ENCODE peak calls at places on chromosomes 4 and X, in four cellular contexts. One of them, this sample, is unnamed.
A peak's percentile ranks its signal among the peaks of the same experiment; 100 is the strongest.

GRCh38 chr4:105712766-105713165 is 4.2 kb downstream of the GSTCD start:
- DNase-seq in stimulated activated CD4-positive, alpha-beta T cell treated with anti-CD3 and anti-CD28 coated beads, TNF-alpha, amount 100 ng/mL, for 48 hours: no peak
- DNase-seq in MG63: no peak
- DNase-seq in GM12891: no peak
- DNase-seq in this sample: no peak

GRCh38 chrX:153920546-153920945 is 5.5 kb downstream of the ARHGAP4 start:
- DNase-seq in MG63: no peak
- DNase-seq in GM12891: no peak
- DNase-seq in stimulated activated CD4-positive, alpha-beta T cell treated with anti-CD3 and anti-CD28 coated beads, TNF-alpha, amount 100 ng/mL, for 48 hours: no peak
- DNase-seq in this sample: no peak

GRCh38 chrX:13101439-13102139 is 57.2 kb upstream of the FAM9C start:
- DNase-seq in MG63: peak; percentile 78
- DNase-seq in GM12891: no peak
- DNase-seq in stimulated activated CD4-positive, alpha-beta T cell treated with anti-CD3 and anti-CD28 coated beads, TNF-alpha, amount 100 ng/mL, for 48 hours: no peak
- DNase-seq in this sample: no peak

GRCh38 chr4:106063009-106063408 is 167.7 kb downstream of the NPNT start:
- DNase-seq in stimulated activated CD4-positive, alpha-beta T cell treated with anti-CD3 and anti-CD28 coated beads, TNF-alpha, amount 100 ng/mL, for 48 hours: no peak
- DNase-seq in GM12891: no peak
- DNase-seq in MG63: no peak
- DNase-seq in this sample: no peak

GRCh38 chrX:155938132-155938531 is 57.0 kb downstream of the VAMP7 start:
- DNase-seq in MG63: no peak
- DNase-seq in stimulated activated CD4-positive, alpha-beta T cell treated with anti-CD3 and anti-CD28 coated beads, TNF-alpha, amount 100 ng/mL, for 48 hours: no peak
- DNase-seq in GM12891: no peak
- DNase-seq in this sample: no peak

GRCh38 chrX:140712413-140713173 is 3.0 kb downstream of the LINC00632 start:
- DNase-seq in MG63: peak; percentile 48
- DNase-seq in stimulated activated CD4-positive, alpha-beta T cell treated with anti-CD3 and anti-CD28 coated beads, TNF-alpha, amount 100 ng/mL, for 48 hours: no peak
- DNase-seq in GM12891: no peak
- DNase-seq in this sample: peak; percentile 72

GRCh38 chr4:74158561-74159396 is 861 bp downstream of the MTHFD2L start:
- DNase-seq in GM12891: no peak
- DNase-seq in stimulated activated CD4-positive, alpha-beta T cell treated with anti-CD3 and anti-CD28 coated beads, TNF-alpha, amount 100 ng/mL, for 48 hours: no peak
- DNase-seq in MG63: no peak
- DNase-seq in this sample: no peak

GRCh38 chr4:139403457-139403856 is 50.5 kb upstream of the RAB33B start:
- DNase-seq in MG63: no peak
- DNase-seq in GM12891: no peak
- DNase-seq in stimulated activated CD4-positive, alpha-beta T cell treated with anti-CD3 and anti-CD28 coated beads, TNF-alpha, amount 100 ng/mL, for 48 hours: no peak
- DNase-seq in this sample: no peak

GRCh38 chr4:9904976-9905587 is 116.2 kb downstream of the SLC2A9 start:
- DNase-seq in MG63: no peak
- DNase-seq in GM12891: no peak
- DNase-seq in stimulated activated CD4-positive, alpha-beta T cell treated with anti-CD3 and anti-CD28 coated beads, TNF-alpha, amount 100 ng/mL, for 48 hours: no peak
- DNase-seq in this sample: no peak

GRCh38 chrX:72572248-72573157 is at the start of gene HDAC8:
- DNase-seq in stimulated activated CD4-positive, alpha-beta T cell treated with anti-CD3 and anti-CD28 coated beads, TNF-alpha, amount 100 ng/mL, for 48 hours: no peak
- DNase-seq in MG63: peak; percentile 72
- DNase-seq in GM12891: peak; percentile 28
- DNase-seq in this sample: peak; percentile 57

GRCh38 chr4:5900844-5901243 is 8.0 kb upstream of the CRMP1 start:
- DNase-seq in GM12891: no peak
- DNase-seq in stimulated activated CD4-positive, alpha-beta T cell treated with anti-CD3 and anti-CD28 coated beads, TNF-alpha, amount 100 ng/mL, for 48 hours: no peak
- DNase-seq in MG63: no peak
- DNase-seq in this sample: no peak

GRCh38 chrX:51336584-51336983 is 4.0 kb downstream of the NUDT10 start:
- DNase-seq in GM12891: no peak
- DNase-seq in MG63: no peak
- DNase-seq in stimulated activated CD4-positive, alpha-beta T cell treated with anti-CD3 and anti-CD28 coated beads, TNF-alpha, amount 100 ng/mL, for 48 hours: no peak
- DNase-seq in this sample: no peak

GRCh38 chr4:83335691-83336090 is 1.0 kb upstream of the HPSE start:
- DNase-seq in MG63: no peak
- DNase-seq in GM12891: no peak
- DNase-seq in stimulated activated CD4-positive, alpha-beta T cell treated with anti-CD3 and anti-CD28 coated beads, TNF-alpha, amount 100 ng/mL, for 48 hours: no peak
- DNase-seq in this sample: no peak

GRCh38 chr4:113761682-113762060 is at the start of gene CAMK2D:
- DNase-seq in GM12891: peak; percentile 48
- DNase-seq in MG63: peak; percentile 73
- DNase-seq in stimulated activated CD4-positive, alpha-beta T cell treated with anti-CD3 and anti-CD28 coated beads, TNF-alpha, amount 100 ng/mL, for 48 hours: peak; percentile 77
- DNase-seq in this sample: peak; percentile 74

GRCh38 chrX:132876933-132877332 is 81.5 kb downstream of the HS6ST2 start:
- DNase-seq in GM12891: no peak
- DNase-seq in MG63: no peak
- DNase-seq in stimulated activated CD4-positive, alpha-beta T cell treated with anti-CD3 and anti-CD28 coated beads, TNF-alpha, amount 100 ng/mL, for 48 hours: no peak
- DNase-seq in this sample: no peak

GRCh38 chr4:153089781-153090180 is 114.5 kb upstream of the TRIM2 start:
- DNase-seq in GM12891: no peak
- DNase-seq in MG63: no peak
- DNase-seq in stimulated activated CD4-positive, alpha-beta T cell treated with anti-CD3 and anti-CD28 coated beads, TNF-alpha, amount 100 ng/mL, for 48 hours: no peak
- DNase-seq in this sample: no peak

GRCh38 chrX:73867144-73867543 is 304.1 kb downstream of the CHIC1 start:
- DNase-seq in stimulated activated CD4-positive, alpha-beta T cell treated with anti-CD3 and anti-CD28 coated beads, TNF-alpha, amount 100 ng/mL, for 48 hours: no peak
- DNase-seq in MG63: peak; percentile 11
- DNase-seq in GM12891: no peak
- DNase-seq in this sample: no peak

GRCh38 chr4:157072002-157072401 is 3.9 kb upstream of the GLRB start:
- DNase-seq in GM12891: no peak
- DNase-seq in stimulated activated CD4-positive, alpha-beta T cell treated with anti-CD3 and anti-CD28 coated beads, TNF-alpha, amount 100 ng/mL, for 48 hours: no peak
- DNase-seq in MG63: no peak
- DNase-seq in this sample: no peak

GRCh38 chr4:38615847-38616246 is 48.2 kb upstream of the KLF3 start:
- DNase-seq in MG63: no peak
- DNase-seq in GM12891: no peak
- DNase-seq in stimulated activated CD4-positive, alpha-beta T cell treated with anti-CD3 and anti-CD28 coated beads, TNF-alpha, amount 100 ng/mL, for 48 hours: no peak
- DNase-seq in this sample: no peak

GRCh38 chr4:180060159-180060889 is 2182.9 kb upstream of the TENM3 start:
- DNase-seq in stimulated activated CD4-positive, alpha-beta T cell treated with anti-CD3 and anti-CD28 coated beads, TNF-alpha, amount 100 ng/mL, for 48 hours: no peak
- DNase-seq in MG63: no peak
- DNase-seq in GM12891: no peak
- DNase-seq in this sample: no peak

GRCh38 chrX:153776611-153777045 is 4.2 kb upstream of the SRPK3 start:
- DNase-seq in MG63: no peak
- DNase-seq in GM12891: no peak
- DNase-seq in stimulated activated CD4-positive, alpha-beta T cell treated with anti-CD3 and anti-CD28 coated beads, TNF-alpha, amount 100 ng/mL, for 48 hours: no peak
- DNase-seq in this sample: no peak

GRCh38 chrX:17654116-17654515 is 83.2 kb upstream of the SCML1 start:
- DNase-seq in stimulated activated CD4-positive, alpha-beta T cell treated with anti-CD3 and anti-CD28 coated beads, TNF-alpha, amount 100 ng/mL, for 48 hours: peak; percentile 24
- DNase-seq in GM12891: no peak
- DNase-seq in MG63: no peak
- DNase-seq in this sample: no peak

GRCh38 chr4:171024720-171025303 is 788.4 kb upstream of the GALNTL6 start:
- DNase-seq in stimulated activated CD4-positive, alpha-beta T cell treated with anti-CD3 and anti-CD28 coated beads, TNF-alpha, amount 100 ng/mL, for 48 hours: no peak
- DNase-seq in GM12891: no peak
- DNase-seq in MG63: no peak
- DNase-seq in this sample: no peak

GRCh38 chr4:177339794-177340374 is 30.2 kb downstream of the NEIL3 start:
- DNase-seq in GM12891: no peak
- DNase-seq in MG63: no peak
- DNase-seq in stimulated activated CD4-positive, alpha-beta T cell treated with anti-CD3 and anti-CD28 coated beads, TNF-alpha, amount 100 ng/mL, for 48 hours: no peak
- DNase-seq in this sample: no peak

GRCh38 chrX:123859828-123860505 is at the start of gene XIAP:
- DNase-seq in GM12891: peak; percentile 69
- DNase-seq in stimulated activated CD4-positive, alpha-beta T cell treated with anti-CD3 and anti-CD28 coated beads, TNF-alpha, amount 100 ng/mL, for 48 hours: peak; percentile 56
- DNase-seq in MG63: peak; percentile 90
- DNase-seq in this sample: peak; percentile 73

GRCh38 chr4:126899382-126899801 is 733.4 kb upstream of the INTU start:
- DNase-seq in MG63: peak; percentile 41
- DNase-seq in stimulated activated CD4-positive, alpha-beta T cell treated with anti-CD3 and anti-CD28 coated beads, TNF-alpha, amount 100 ng/mL, for 48 hours: no peak
- DNase-seq in GM12891: no peak
- DNase-seq in this sample: no peak

This sample was measured in T1000.